ENCODE peak calls at places on chromosomes 2 and 18, in four cellular contexts. K is HCT116, U is GM12878, J is Panc1. V is an unnamed sample.

GRCh38 chr18:56312554-56312953 is 325.8 kb downstream of the TXNL1 start:
- ATAC-seq in K (no peak), U (peak; percentile 75), J (no peak), V (no peak)

GRCh38 chr2:1992280-1992679 is 248.0 kb upstream of the PXDN start:
- ATAC-seq in U (no peak), J (no peak), K (no peak), V (no peak)

GRCh38 chr2:216777637-216778273 is 82.1 kb downstream of the TNP1 start:
- ATAC-seq in J (peak; percentile 85), K (peak; percentile 99), U (peak; percentile 100), V (no peak)

GRCh38 chr2:61340242-61340641 is 130.6 kb downstream of the USP34 start:
- ATAC-seq in K (no peak), U (no peak), J (no peak), V (no peak)

GRCh38 chr2:190987938-190988337 is 26.0 kb downstream of the STAT1 start:
- ATAC-seq in U (no peak), J (no peak), K (no peak), V (no peak)

GRCh38 chr18:78965260-78965659 is 14.4 kb upstream of the SALL3 start:
- ATAC-seq in U (no peak), K (no peak), J (no peak), V (no peak)

GRCh38 chr2:147588191-147588590 is 256.6 kb upstream of the ACVR2A start:
- ATAC-seq in K (no peak), J (no peak), U (no peak), V (peak; percentile 62)

GRCh38 chr2:218886461-218886947 is 5.9 kb downstream of the WNT10A start:
- ATAC-seq in J (no peak), U (peak; percentile 45), K (no peak), V (no peak)

GRCh38 chr18:6203791-6204190 is 210.9 kb downstream of the L3MBTL4 start:
- ATAC-seq in J (no peak), K (no peak), U (no peak), V (no peak)

GRCh38 chr2:54331095-54331835 is 75.2 kb upstream of the TSPYL6 start:
- ATAC-seq in U (peak; percentile 58), J (no peak), K (no peak), V (no peak)

GRCh38 chr2:209495855-209496585 is 72.2 kb downstream of the MAP2 start:
- ATAC-seq in J (peak; percentile 99), U (no peak), K (peak; percentile 97), V (peak; percentile 87)

GRCh38 chr18:703660-704018 is 8.8 kb downstream of the ENOSF1 start:
- ATAC-seq in U (no peak), K (no peak), J (peak; percentile 67), V (no peak)

GRCh38 chr2:42216712-42217111 is 47.6 kb downstream of the EML4 start:
- ATAC-seq in K (no peak), J (no peak), U (no peak), V (peak; percentile 61)

GRCh38 chr2:3099145-3099859 is 278.3 kb downstream of the EIPR1 start:
- ATAC-seq in K (no peak), J (no peak), U (no peak), V (no peak)

GRCh38 chr2:80205498-80205897 is 99.1 kb downstream of the LRRTM1 start:
- ATAC-seq in J (no peak), K (no peak), U (no peak), V (no peak)

GRCh38 chr2:196586511-196586991 is 53.0 kb upstream of the CCDC150 start:
- ATAC-seq in U (peak; percentile 45), J (peak; percentile 62), K (peak; percentile 60), V (no peak)

GRCh38 chr2:12126325-12126724 is 379.9 kb downstream of the LPIN1 start:
- ATAC-seq in J (no peak), U (no peak), K (no peak), V (no peak)

GRCh38 chr2:215579809-215580208 is 143.9 kb upstream of the FN1 start:
- ATAC-seq in K (no peak), J (no peak), U (no peak), V (peak; percentile 91)

GRCh38 chr2:81195774-81196382 is 891.3 kb upstream of the LRRTM1 start:
- ATAC-seq in J (no peak), K (no peak), U (no peak), V (no peak)

GRCh38 chr2:65922030-65922429 is 489.6 kb upstream of the SPRED2 start:
- ATAC-seq in K (no peak), J (no peak), U (no peak), V (no peak)

GRCh38 chr2:118576109-118576855 is 271.2 kb downstream of the EN1 start:
- ATAC-seq in K (no peak), U (no peak), J (no peak), V (no peak)

GRCh38 chr2:141647353-141647752 is 483.5 kb downstream of the LRP1B start:
- ATAC-seq in J (no peak), K (no peak), U (no peak), V (no peak)

GRCh38 chr2:141654311-141654710 is 476.5 kb downstream of the LRP1B start:
- ATAC-seq in K (no peak), U (no peak), J (no peak), V (no peak)

DNA sequence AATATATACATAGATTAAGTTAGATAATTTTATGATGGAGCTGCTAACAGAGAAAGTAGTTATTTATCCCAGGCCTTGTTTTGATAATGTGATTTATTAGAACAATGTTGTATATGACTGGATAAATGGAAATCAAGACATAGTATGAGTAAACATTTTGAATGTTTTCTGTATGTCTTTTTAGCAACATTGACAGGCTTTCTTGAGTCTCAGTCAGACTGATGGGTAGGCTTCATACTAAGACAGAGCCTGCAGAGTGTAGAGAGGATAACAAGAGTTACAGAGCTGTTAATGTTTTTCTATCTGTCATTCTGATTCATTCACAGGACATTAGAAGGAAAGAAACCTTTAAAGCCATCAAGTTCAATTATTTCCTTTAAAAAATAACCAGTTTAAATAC is 478.5 kb downstream of the LRP1B start:
- ATAC-seq in J (no peak), U (no peak), K (no peak), V (no peak)
- TF ChIP-seq POLR2AphosphoS5 in J (no peak), U (no peak), K (no peak), V (no peak)

GRCh38 chr2:25251461-25252273 is 83.3 kb upstream of the POMC start:
- ATAC-seq in J (peak; percentile 76), K (no peak), U (peak; percentile 80), V (peak; percentile 53)
- TF ChIP-seq POLR2AphosphoS5 in J (no peak), K (no peak), U (no peak), V (peak; percentile 2)

DNA sequence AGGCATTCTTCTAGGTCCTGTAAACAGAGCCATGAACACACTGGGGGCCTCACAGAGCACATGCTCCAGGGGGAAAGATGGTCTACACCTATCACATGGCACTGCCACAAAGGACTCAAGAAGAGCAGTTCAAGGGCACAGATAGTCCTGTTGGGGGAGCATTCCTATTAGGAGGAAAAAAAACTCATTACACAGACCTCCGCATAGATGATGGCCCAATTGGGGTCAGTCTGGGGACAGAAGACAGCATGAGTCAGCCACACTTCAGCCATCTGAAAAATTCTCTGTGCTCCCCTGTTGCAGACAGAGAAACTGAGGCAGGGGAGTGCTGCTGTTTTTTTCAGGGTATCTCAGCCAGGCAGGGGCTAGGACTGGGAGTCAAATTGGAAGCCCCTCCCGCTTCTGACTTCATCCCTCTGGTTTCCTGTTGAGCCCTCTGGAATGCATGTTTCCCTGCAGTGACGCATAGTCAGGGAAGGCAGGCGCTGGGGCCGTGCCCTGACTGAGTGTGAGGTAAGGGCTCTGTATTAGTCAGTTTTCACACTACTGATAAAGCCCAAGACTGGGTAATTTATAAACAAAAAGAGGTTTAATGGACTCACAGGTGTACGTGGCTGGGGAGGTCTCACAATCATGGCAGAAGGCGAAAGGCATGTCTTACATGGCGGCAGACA is 67.9 kb downstream of the RHOB start:
- ATAC-seq in J (no peak), K (peak; percentile 75), U (no peak), V (peak; percentile 57)
- TF ChIP-seq POLR2AphosphoS5 in J (no peak), K (peak; percentile 63), U (no peak), V (peak; percentile 87)

GRCh38 chr2:16652296-16653082 is 13.1 kb downstream of the CYRIA start:
- ATAC-seq in J (no peak), U (no peak), K (no peak), V (peak; percentile 38)

GRCh38 chr2:16654775-16655456 is 10.7 kb downstream of the CYRIA start:
- ATAC-seq in K (no peak), J (no peak), U (peak; percentile 50), V (no peak)

GRCh38 chr2:16653799-16654198 is 11.8 kb downstream of the CYRIA start:
- ATAC-seq in U (peak; percentile 68), J (no peak), K (no peak), V (no peak)

GRCh38 chr2:16655457-16655837 is 10.2 kb downstream of the CYRIA start:
- ATAC-seq in U (no peak), K (no peak), J (no peak), V (no peak)

DNA sequence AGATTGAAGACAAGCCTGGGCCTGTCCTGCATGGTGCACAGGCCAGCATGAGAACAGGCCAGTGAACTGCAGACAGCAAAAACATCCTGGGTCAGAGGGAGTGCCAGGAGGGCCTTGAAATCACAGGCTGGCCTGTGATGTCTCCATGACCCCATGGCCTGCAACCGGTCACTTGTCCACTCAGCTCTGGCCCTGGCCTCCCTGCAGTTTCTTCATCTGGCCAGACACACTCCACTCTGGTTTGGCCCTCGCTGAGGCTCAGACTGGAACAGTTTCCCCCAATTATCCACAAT is 12.6 kb downstream of the CYRIA start:
- ATAC-seq in K (no peak), J (no peak), U (no peak), V (peak; percentile 71)
- TF ChIP-seq POLR2AphosphoS5 in K (no peak), J (no peak), U (no peak), V (no peak)

V was measured in gastroesophageal sphincter.